ENCODE peak calls at places on chromosomes 13 and 19, in six cellular contexts. P is stimulated activated CD4-positive, alpha-beta T cell treated with anti-CD3 and anti-CD28 coated beads, Interleukin-12 subunit alpha, Interleukin-12 subunit beta, amount 100 ng/mL, for 4 hours; H is T follicular helper cell; E is amniotic stem cell; B is glutamatergic neuron; F is HFFc6. Y is an unnamed sample.

GRCh38 chr13:90738881-90739280 is 608.6 kb upstream of the MIR17HG start:
- DNase-seq in B (no peak), E (no peak), P (no peak), H (no peak), F (peak), Y (no peak)

GRCh38 chr19:4057913-4058695 is 8.6 kb downstream of the ZBTB7A start:
- DNase-seq in F (peak), P (peak), H (no peak), E (no peak), B (peak), Y (no peak)

GRCh38 chr13:31860002-31860401 is 120.7 kb downstream of the RXFP2 start:
- DNase-seq in E (no peak), H (no peak), B (peak), P (no peak), F (no peak), Y (no peak)

GRCh38 chr19:15577184-15577771 is 37.7 kb upstream of the CYP4F8 start:
- DNase-seq in E (no peak), F (no peak), B (no peak), H (no peak), P (no peak), Y (no peak)

GRCh38 chr13:31224174-31224669 is 24.4 kb downstream of the B3GLCT start:
- DNase-seq in B (no peak), P (no peak), E (no peak), H (no peak), F (no peak), Y (no peak)

GRCh38 chr13:79246575-79246949 is 159.5 kb downstream of the RBM26 start:
- DNase-seq in P (no peak), B (no peak), H (no peak), F (no peak), E (no peak), Y (no peak)

GRCh38 chr13:84831666-84832657 is 949.7 kb upstream of the SLITRK1 start:
- DNase-seq in E (no peak), H (no peak), F (no peak), P (no peak), B (no peak), Y (no peak)

GRCh38 chr19:39913682-39914333 is 20.6 kb downstream of the FCGBP start:
- DNase-seq in H (no peak), B (no peak), F (no peak), P (no peak), E (no peak), Y (no peak)

GRCh38 chr19:50703915-50704548 is 15.6 kb downstream of the SHANK1 start:
- DNase-seq in H (no peak), E (no peak), B (peak), P (no peak), F (no peak), Y (no peak)